ENCODE peak calls at places on chromosomes 6 and 20, in seven cellular contexts. One of them, this sample, is unnamed.

GRCh38 chr6:37049990-37050853 is 44.8 kb downstream of the FGD2 start:
- DNase-seq in neuronal stem cell: no peak
- DNase-seq in IMR-90: no peak
- DNase-seq in trophoblast cell: peak; percentile 38
- DNase-seq in H9: no peak
- DNase-seq in H1: no peak
- DNase-seq in mesenchymal stem cell: no peak
- DNase-seq in this sample: no peak

GRCh38 chr6:130070747-130071146 is 52.4 kb downstream of the L3MBTL3 start:
- DNase-seq in neuronal stem cell: no peak
- DNase-seq in IMR-90: no peak
- DNase-seq in trophoblast cell: no peak
- DNase-seq in H9: no peak
- DNase-seq in H1: no peak
- DNase-seq in mesenchymal stem cell: no peak
- DNase-seq in this sample: no peak

GRCh38 chr6:52929321-52930164 is 20.0 kb upstream of the GSTA3 start:
- DNase-seq in neuronal stem cell: no peak
- DNase-seq in IMR-90: peak; percentile 93
- DNase-seq in trophoblast cell: peak; percentile 73
- DNase-seq in H9: no peak
- DNase-seq in H1: no peak
- DNase-seq in mesenchymal stem cell: peak; percentile 81
- DNase-seq in this sample: no peak

GRCh38 chr20:60700728-60701127 is 551.3 kb upstream of the CDH4 start:
- DNase-seq in neuronal stem cell: no peak
- DNase-seq in IMR-90: no peak
- DNase-seq in trophoblast cell: no peak
- DNase-seq in H9: no peak
- DNase-seq in H1: no peak
- DNase-seq in mesenchymal stem cell: no peak
- DNase-seq in this sample: no peak

GRCh38 chr20:64039293-64040160 is 3.5 kb downstream of the C20orf204 start:
- DNase-seq in neuronal stem cell: no peak
- DNase-seq in IMR-90: no peak
- DNase-seq in trophoblast cell: no peak
- DNase-seq in H9: no peak
- DNase-seq in H1: no peak
- DNase-seq in mesenchymal stem cell: no peak
- DNase-seq in this sample: no peak

GRCh38 chr6:170438402-170438753 is 114.7 kb downstream of the PSMB1 start:
- DNase-seq in neuronal stem cell: peak; percentile 93
- DNase-seq in IMR-90: peak; percentile 99
- DNase-seq in trophoblast cell: peak; percentile 92
- DNase-seq in H9: peak; percentile 82
- DNase-seq in H1: peak; percentile 78
- DNase-seq in mesenchymal stem cell: peak; percentile 99
- DNase-seq in this sample: peak; percentile 98

GRCh38 chr6:169224185-169224695 is 29.4 kb downstream of the THBS2 start:
- DNase-seq in neuronal stem cell: no peak
- DNase-seq in IMR-90: peak; percentile 92
- DNase-seq in trophoblast cell: no peak
- DNase-seq in H9: no peak
- DNase-seq in H1: no peak
- DNase-seq in mesenchymal stem cell: no peak
- DNase-seq in this sample: no peak

GRCh38 chr6:69581576-69581975 is 215.2 kb downstream of the LMBRD1 start:
- DNase-seq in neuronal stem cell: no peak
- DNase-seq in IMR-90: no peak
- DNase-seq in trophoblast cell: no peak
- DNase-seq in H9: no peak
- DNase-seq in H1: no peak
- DNase-seq in mesenchymal stem cell: no peak
- DNase-seq in this sample: no peak

GRCh38 chr6:152428126-152428525 is 209.0 kb downstream of the SYNE1 start:
- DNase-seq in neuronal stem cell: no peak
- DNase-seq in IMR-90: peak; percentile 1
- DNase-seq in trophoblast cell: no peak
- DNase-seq in H9: peak; percentile 48
- DNase-seq in H1: no peak
- DNase-seq in mesenchymal stem cell: no peak
- DNase-seq in this sample: peak; percentile 26

GRCh38 chr6:29487660-29488059 is at the start of gene MAS1L:
- DNase-seq in neuronal stem cell: no peak
- DNase-seq in IMR-90: no peak
- DNase-seq in trophoblast cell: no peak
- DNase-seq in H9: no peak
- DNase-seq in H1: no peak
- DNase-seq in mesenchymal stem cell: no peak
- DNase-seq in this sample: no peak

GRCh38 chr20:31484001-31484400 is 8.9 kb downstream of the REM1 start:
- DNase-seq in neuronal stem cell: no peak
- DNase-seq in IMR-90: no peak
- DNase-seq in trophoblast cell: no peak
- DNase-seq in H9: peak; percentile 55
- DNase-seq in H1: no peak
- DNase-seq in mesenchymal stem cell: no peak
- DNase-seq in this sample: no peak

GRCh38 chr6:127343753-127344659 is 597 bp upstream of the ECHDC1 start:
- DNase-seq in neuronal stem cell: peak; percentile 3
- DNase-seq in IMR-90: peak; percentile 79
- DNase-seq in trophoblast cell: peak; percentile 39
- DNase-seq in H9: no peak
- DNase-seq in H1: no peak
- DNase-seq in mesenchymal stem cell: peak; percentile 68
- DNase-seq in this sample: peak; percentile 55

GRCh38 chr6:136103101-136103688 is 146.9 kb downstream of the MTFR2 start:
- DNase-seq in neuronal stem cell: no peak
- DNase-seq in IMR-90: peak; percentile 51
- DNase-seq in trophoblast cell: no peak
- DNase-seq in H9: no peak
- DNase-seq in H1: no peak
- DNase-seq in mesenchymal stem cell: peak; percentile 88
- DNase-seq in this sample: peak; percentile 22

GRCh38 chr6:5517781-5518180 is 256.5 kb downstream of the FARS2 start:
- DNase-seq in neuronal stem cell: no peak
- DNase-seq in IMR-90: no peak
- DNase-seq in trophoblast cell: no peak
- DNase-seq in H9: no peak
- DNase-seq in H1: no peak
- DNase-seq in mesenchymal stem cell: no peak
- DNase-seq in this sample: no peak

GRCh38 chr6:11043552-11043960 is 549 bp downstream of the ELOVL2 start:
- DNase-seq in neuronal stem cell: peak; percentile 30
- DNase-seq in IMR-90: no peak
- DNase-seq in trophoblast cell: no peak
- DNase-seq in H9: peak; percentile 39
- DNase-seq in H1: peak; percentile 61
- DNase-seq in mesenchymal stem cell: no peak
- DNase-seq in this sample: peak; percentile 34

DNA sequence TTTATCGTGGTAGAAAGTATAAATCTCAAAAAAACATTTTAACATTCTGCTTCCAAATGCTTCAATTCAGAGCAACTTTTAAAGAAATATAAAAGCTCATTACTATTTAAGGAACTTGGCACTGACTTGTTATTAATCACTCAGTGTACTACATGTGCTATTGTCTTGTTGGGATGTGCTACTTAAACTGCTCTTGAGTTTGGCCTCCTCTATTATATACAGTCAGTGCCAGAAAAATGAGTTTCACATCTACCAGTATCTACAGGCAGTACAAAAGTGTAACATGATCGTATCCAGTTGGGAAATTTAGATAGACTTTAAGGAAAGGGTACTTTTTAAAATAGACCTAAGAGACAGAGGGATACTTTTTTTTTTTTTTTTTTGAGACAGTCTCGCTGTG is 627.2 kb upstream of the SLC35B3 start:
- DNase-seq in neuronal stem cell: no peak
- DNase-seq in IMR-90: no peak
- DNase-seq in trophoblast cell: no peak
- DNase-seq in H9: no peak
- DNase-seq in H1: no peak
- DNase-seq in mesenchymal stem cell: no peak
- DNase-seq in this sample: no peak
- H2AK5ac ChIP-seq in neuronal stem cell: no peak overlapping the region
- H2AK5ac ChIP-seq in IMR-90: no peak overlapping the region
- H2AK5ac ChIP-seq in trophoblast cell: no peak overlapping the region
- H2AK5ac ChIP-seq in H9: no peak overlapping the region
- H2AK5ac ChIP-seq in H1: no peak overlapping the region
- H2AK5ac ChIP-seq in mesenchymal stem cell: no peak overlapping the region
- H2AK5ac ChIP-seq in this sample: no peak overlapping the region

GRCh38 chr6:112659912-112660311 is 312.8 kb downstream of the RFPL4B start:
- DNase-seq in neuronal stem cell: no peak
- DNase-seq in IMR-90: no peak
- DNase-seq in trophoblast cell: no peak
- DNase-seq in H9: no peak
- DNase-seq in H1: no peak
- DNase-seq in mesenchymal stem cell: no peak
- DNase-seq in this sample: no peak
- H2AK5ac ChIP-seq in neuronal stem cell: no peak overlapping the region
- H2AK5ac ChIP-seq in IMR-90: no peak overlapping the region
- H2AK5ac ChIP-seq in trophoblast cell: no peak overlapping the region
- H2AK5ac ChIP-seq in H9: no peak overlapping the region
- H2AK5ac ChIP-seq in H1: no peak overlapping the region
- H2AK5ac ChIP-seq in mesenchymal stem cell: no peak overlapping the region
- H2AK5ac ChIP-seq in this sample: no peak overlapping the region

DNA sequence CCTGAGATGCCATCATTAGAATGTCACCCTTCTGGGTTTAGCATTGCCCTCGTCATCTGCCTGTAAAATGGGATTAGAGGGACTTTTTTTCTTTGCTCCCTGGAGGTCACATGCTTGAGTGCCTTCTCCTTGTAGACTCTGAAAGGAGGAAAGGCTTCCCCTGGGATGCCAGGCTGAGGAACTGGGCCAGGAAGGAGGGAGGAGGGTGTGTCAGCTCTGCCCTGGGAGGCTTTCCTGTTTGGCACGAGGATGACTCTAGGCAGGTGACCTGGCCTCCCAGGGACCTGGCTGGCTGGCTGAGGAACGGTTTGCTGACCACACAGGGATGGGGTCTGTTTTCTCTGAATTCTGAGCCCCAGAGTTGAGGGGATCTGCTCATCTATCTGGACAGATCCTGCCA is 137.9 kb upstream of the RNF24 start:
- DNase-seq in neuronal stem cell: no peak
- DNase-seq in IMR-90: no peak
- DNase-seq in trophoblast cell: no peak
- DNase-seq in H9: no peak
- DNase-seq in H1: no peak
- DNase-seq in mesenchymal stem cell: no peak
- DNase-seq in this sample: no peak
- H2AK5ac ChIP-seq in neuronal stem cell: no peak overlapping the region
- H2AK5ac ChIP-seq in IMR-90: peak overlapping the region; percentile 48
- H2AK5ac ChIP-seq in trophoblast cell: no peak overlapping the region
- H2AK5ac ChIP-seq in H9: no peak overlapping the region
- H2AK5ac ChIP-seq in H1: no peak overlapping the region
- H2AK5ac ChIP-seq in mesenchymal stem cell: peak overlapping the region; percentile 81
- H2AK5ac ChIP-seq in this sample: no peak overlapping the region

GRCh38 chr20:19257201-19257600 is 44.8 kb downstream of the SLC24A3 start:
- DNase-seq in neuronal stem cell: no peak
- DNase-seq in IMR-90: no peak
- DNase-seq in trophoblast cell: no peak
- DNase-seq in H9: no peak
- DNase-seq in H1: no peak
- DNase-seq in mesenchymal stem cell: no peak
- DNase-seq in this sample: no peak
- H2AK5ac ChIP-seq in neuronal stem cell: no peak overlapping the region
- H2AK5ac ChIP-seq in IMR-90: no peak overlapping the region
- H2AK5ac ChIP-seq in trophoblast cell: no peak overlapping the region
- H2AK5ac ChIP-seq in H9: no peak overlapping the region
- H2AK5ac ChIP-seq in H1: no peak overlapping the region
- H2AK5ac ChIP-seq in mesenchymal stem cell: no peak overlapping the region
- H2AK5ac ChIP-seq in this sample: no peak overlapping the region

DNA sequence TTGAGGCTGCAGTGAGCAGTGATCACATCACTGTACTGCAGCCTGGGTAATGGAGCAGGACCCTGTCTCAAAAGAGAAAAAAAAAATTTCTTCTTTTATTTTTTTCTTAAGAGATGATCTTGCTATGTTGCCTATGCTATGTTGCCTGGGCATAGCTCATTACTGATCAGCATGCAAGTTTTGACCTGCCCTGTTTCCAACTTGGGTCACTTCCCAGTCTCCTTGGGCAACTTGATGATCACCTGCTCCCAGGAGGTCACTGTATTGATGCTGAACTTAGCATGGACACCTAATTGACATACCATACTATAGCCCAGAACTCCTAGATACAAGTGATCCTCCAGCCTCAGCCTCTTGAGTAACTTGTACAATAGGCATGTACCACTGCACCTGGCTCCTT is 30.7 kb upstream of the NANP start:
- DNase-seq in neuronal stem cell: no peak
- DNase-seq in IMR-90: no peak
- DNase-seq in trophoblast cell: no peak
- DNase-seq in H9: no peak
- DNase-seq in H1: no peak
- DNase-seq in mesenchymal stem cell: no peak
- DNase-seq in this sample: no peak
- H2AK5ac ChIP-seq in neuronal stem cell: no peak overlapping the region
- H2AK5ac ChIP-seq in IMR-90: no peak overlapping the region
- H2AK5ac ChIP-seq in trophoblast cell: no peak overlapping the region
- H2AK5ac ChIP-seq in H9: no peak overlapping the region
- H2AK5ac ChIP-seq in H1: no peak overlapping the region
- H2AK5ac ChIP-seq in mesenchymal stem cell: no peak overlapping the region
- H2AK5ac ChIP-seq in this sample: no peak overlapping the region

DNA sequence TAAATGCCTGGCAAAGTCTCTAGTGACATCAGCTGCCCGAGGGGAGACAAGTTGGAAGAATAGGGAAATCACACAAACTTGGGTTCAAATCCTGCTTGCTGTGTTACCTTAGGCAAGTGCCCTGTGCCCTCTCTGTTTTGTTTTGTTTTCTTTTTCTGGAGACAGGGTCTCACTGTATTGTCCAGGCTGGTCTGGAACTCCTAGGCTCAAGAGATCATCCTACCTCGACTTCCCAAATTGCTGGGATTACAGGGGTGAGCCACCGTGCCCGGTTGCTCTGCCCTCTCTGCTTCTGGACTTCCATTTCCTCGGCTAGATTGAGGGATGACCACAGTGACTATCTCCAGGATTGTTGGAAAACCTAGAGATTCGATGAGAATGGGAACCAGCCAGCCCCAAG is 55.4 kb downstream of the SNAI1 start:
- DNase-seq in neuronal stem cell: no peak
- DNase-seq in IMR-90: no peak
- DNase-seq in trophoblast cell: no peak
- DNase-seq in H9: no peak
- DNase-seq in H1: no peak
- DNase-seq in mesenchymal stem cell: no peak
- DNase-seq in this sample: no peak
- H2AK5ac ChIP-seq in neuronal stem cell: no peak overlapping the region
- H2AK5ac ChIP-seq in IMR-90: peak overlapping the region; percentile 30
- H2AK5ac ChIP-seq in trophoblast cell: peak overlapping the region; percentile 70
- H2AK5ac ChIP-seq in H9: no peak overlapping the region
- H2AK5ac ChIP-seq in H1: no peak overlapping the region
- H2AK5ac ChIP-seq in mesenchymal stem cell: no peak overlapping the region
- H2AK5ac ChIP-seq in this sample: no peak overlapping the region

GRCh38 chr20:58032599-58032998 is 195.9 kb downstream of the ANKRD60 start:
- DNase-seq in neuronal stem cell: no peak
- DNase-seq in IMR-90: no peak
- DNase-seq in trophoblast cell: no peak
- DNase-seq in H9: no peak
- DNase-seq in H1: no peak
- DNase-seq in mesenchymal stem cell: no peak
- DNase-seq in this sample: no peak
- H2AK5ac ChIP-seq in neuronal stem cell: no peak overlapping the region
- H2AK5ac ChIP-seq in IMR-90: no peak overlapping the region
- H2AK5ac ChIP-seq in trophoblast cell: no peak overlapping the region
- H2AK5ac ChIP-seq in H9: no peak overlapping the region
- H2AK5ac ChIP-seq in H1: no peak overlapping the region
- H2AK5ac ChIP-seq in mesenchymal stem cell: no peak overlapping the region
- H2AK5ac ChIP-seq in this sample: no peak overlapping the region

This sample was measured in mesendoderm.